ENCODE peak calls at places on chromosomes 16 and 17, in five cellular contexts. R, N, O, B and P are unnamed samples.
A peak's percentile ranks its signal among the peaks of the same experiment; 100 is the strongest.

GRCh38 chr16:12132290-12132689 is 155.8 kb downstream of the SNX29 start:
- DNase-seq in N (no peak), B (no peak), O (no peak), R (no peak), P (no peak)

GRCh38 chr16:1523581-1524245 is 9.8 kb upstream of the TMEM204 start:
- DNase-seq in N (no peak), B (no peak), O (no peak), R (no peak), P (no peak)

GRCh38 chr17:79645022-79645776 is 34.3 kb upstream of the RBFOX3 start:
- DNase-seq in N (no peak), B (no peak), O (no peak), R (no peak), P (no peak)

GRCh38 chr16:27379919-27380318 is 22.1 kb upstream of the IL21R start:
- DNase-seq in B (no peak), R (no peak), N (no peak), O (no peak), P (no peak)

GRCh38 chr17:17712268-17712924 is 31.1 kb downstream of the RAI1 start:
- DNase-seq in R (peak; percentile 68), O (no peak), N (no peak), B (no peak), P (peak; percentile 94)

GRCh38 chr16:50821586-50821985 is 79.7 kb downstream of the CYLD start:
- DNase-seq in O (peak; percentile 37), N (no peak), B (peak; percentile 18), R (no peak), P (no peak)

GRCh38 chr16:19490619-19491018 is 31.3 kb downstream of the GDE1 start:
- DNase-seq in R (no peak), N (no peak), O (no peak), B (no peak), P (no peak)

GRCh38 chr17:46962374-46962790 is 16.7 kb downstream of the RPRML start:
- DNase-seq in R (no peak), N (no peak), O (no peak), B (no peak), P (peak; percentile 52)

GRCh38 chr17:10652984-10653680 is 4.0 kb downstream of the MYH3 start:
- DNase-seq in B (no peak), O (no peak), N (no peak), R (no peak), P (no peak)

GRCh38 chr17:10653987-10654386 is 3.1 kb downstream of the MYH3 start:
- DNase-seq in R (no peak), O (no peak), B (no peak), N (no peak), P (no peak)

GRCh38 chr17:10661377-10661906 is 4.3 kb upstream of the MYH3 start:
- DNase-seq in R (no peak), O (no peak), B (no peak), N (no peak), P (no peak)

GRCh38 chr17:10657123-10657522 is at the start of gene MYH3:
- DNase-seq in N (no peak), R (no peak), O (no peak), B (no peak), P (no peak)

DNA sequence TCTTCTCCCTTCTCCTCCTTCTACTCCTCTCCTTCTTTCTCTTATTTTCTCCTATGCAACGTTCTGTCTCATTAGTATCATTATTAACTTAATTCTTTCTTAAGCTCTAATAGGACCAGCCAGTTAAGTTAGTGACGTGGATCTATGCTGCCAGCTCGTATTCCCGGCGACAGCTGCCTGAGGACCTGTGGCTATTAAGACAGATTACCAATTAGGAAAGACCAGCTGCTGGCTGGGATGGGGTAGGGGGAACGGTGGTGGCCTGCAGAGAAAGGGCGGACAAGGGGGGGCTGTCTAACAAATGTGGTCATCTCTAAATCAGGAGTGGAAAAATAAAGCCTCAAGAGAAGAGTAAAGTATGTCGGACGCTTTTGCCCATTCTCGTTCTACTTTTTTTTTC is 757 bp upstream of the MYH3 start:
- DNase-seq in B (no peak), N (no peak), O (no peak), R (no peak), P (no peak)
- TF ChIP-seq MYC in B (no peak), N (no peak), O (no peak), R (no peak), P (no peak)

DNA sequence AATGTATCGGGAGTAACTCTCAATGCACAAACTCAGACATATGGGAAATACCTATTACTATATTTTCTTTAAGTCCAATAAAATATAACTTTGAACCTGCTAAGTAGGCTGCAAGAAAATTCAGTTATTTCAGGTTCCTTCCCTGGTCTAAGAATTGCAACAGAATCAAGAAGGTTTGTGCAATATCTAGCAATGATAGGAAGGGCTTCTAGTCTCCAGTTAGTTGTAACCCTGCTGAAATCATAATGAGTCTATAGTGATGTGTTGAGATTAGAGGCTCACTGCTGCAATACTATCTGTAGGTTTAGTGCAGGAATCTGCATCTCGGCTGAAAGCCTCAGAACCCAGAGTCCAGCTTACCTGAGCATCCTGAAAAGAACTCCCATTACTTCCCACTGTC is 110.5 kb downstream of the PMP22 start:
- DNase-seq in N (no peak), B (no peak), O (no peak), R (no peak), P (no peak)
- TF ChIP-seq MYC in N (no peak), B (no peak), O (no peak), R (no peak), P (no peak)

DNA sequence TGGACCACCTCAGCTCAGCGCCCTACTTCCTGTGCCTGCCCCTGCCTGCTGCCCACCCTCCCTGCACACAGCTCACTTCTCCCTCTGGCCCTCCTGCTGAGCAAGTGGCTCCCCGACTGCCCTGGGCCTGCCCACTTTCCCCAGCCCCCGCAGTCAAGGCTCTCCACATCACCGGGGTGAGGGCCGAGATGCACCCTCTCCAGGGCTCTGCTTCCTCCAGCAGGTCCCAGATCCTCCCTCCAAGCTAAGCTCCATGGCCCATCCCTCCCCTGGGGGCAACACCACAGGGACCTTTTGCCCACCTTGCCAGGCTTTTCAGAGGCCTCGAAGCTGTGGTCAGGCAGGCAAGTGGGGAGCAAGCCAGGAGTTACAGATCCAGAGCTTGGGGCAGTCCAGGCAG is 820.2 kb downstream of the KCNJ18 start:
- DNase-seq in B (no peak), O (no peak), N (no peak), R (no peak), P (no peak)
- TF ChIP-seq MYC in B (no peak), O (no peak), N (no peak), R (no peak), P (no peak)

GRCh38 chr16:57468346-57468745 is 5.9 kb downstream of the POLR2C start:
- DNase-seq in B (no peak), R (no peak), N (no peak), O (no peak), P (no peak)

GRCh38 chr16:57469917-57470470 is 7.5 kb downstream of the POLR2C start:
- DNase-seq in O (no peak), R (no peak), N (no peak), B (no peak), P (no peak)

GRCh38 chr16:57471209-57471608 is 8.7 kb downstream of the POLR2C start:
- DNase-seq in B (no peak), N (no peak), R (no peak), O (no peak), P (no peak)

GRCh38 chr16:57470683-57471082 is 8.2 kb downstream of the POLR2C start:
- DNase-seq in O (no peak), B (no peak), N (no peak), R (no peak), P (peak; percentile 38)

GRCh38 chr16:57469046-57469445 is 6.6 kb downstream of the POLR2C start:
- DNase-seq in B (no peak), R (no peak), O (no peak), N (no peak), P (no peak)
- TF ChIP-seq MYC in B (no peak), R (no peak), O (no peak), N (no peak), P (no peak)

GRCh38 chr17:43442711-43443110 is 41.1 kb upstream of the DHX8 start:
- DNase-seq in B (no peak), O (no peak), N (no peak), R (no peak), P (no peak)
- TF ChIP-seq MYC in B (no peak), O (no peak), N (no peak), R (no peak), P (no peak)

GRCh38 chr17:80942360-80943345 is 49.0 kb upstream of the CHMP6 start:
- DNase-seq in N (no peak), B (no peak), R (no peak), O (no peak), P (no peak)
- TF ChIP-seq MYC in N (no peak), B (no peak), R (no peak), O (no peak), P (no peak)

GRCh38 chr17:4354862-4355514 is 11.5 kb downstream of the UBE2G1 start:
- DNase-seq in B (no peak), O (no peak), R (no peak), N (no peak), P (no peak)
- TF ChIP-seq MYC in B (no peak), O (no peak), R (no peak), N (no peak), P (no peak)

DNA sequence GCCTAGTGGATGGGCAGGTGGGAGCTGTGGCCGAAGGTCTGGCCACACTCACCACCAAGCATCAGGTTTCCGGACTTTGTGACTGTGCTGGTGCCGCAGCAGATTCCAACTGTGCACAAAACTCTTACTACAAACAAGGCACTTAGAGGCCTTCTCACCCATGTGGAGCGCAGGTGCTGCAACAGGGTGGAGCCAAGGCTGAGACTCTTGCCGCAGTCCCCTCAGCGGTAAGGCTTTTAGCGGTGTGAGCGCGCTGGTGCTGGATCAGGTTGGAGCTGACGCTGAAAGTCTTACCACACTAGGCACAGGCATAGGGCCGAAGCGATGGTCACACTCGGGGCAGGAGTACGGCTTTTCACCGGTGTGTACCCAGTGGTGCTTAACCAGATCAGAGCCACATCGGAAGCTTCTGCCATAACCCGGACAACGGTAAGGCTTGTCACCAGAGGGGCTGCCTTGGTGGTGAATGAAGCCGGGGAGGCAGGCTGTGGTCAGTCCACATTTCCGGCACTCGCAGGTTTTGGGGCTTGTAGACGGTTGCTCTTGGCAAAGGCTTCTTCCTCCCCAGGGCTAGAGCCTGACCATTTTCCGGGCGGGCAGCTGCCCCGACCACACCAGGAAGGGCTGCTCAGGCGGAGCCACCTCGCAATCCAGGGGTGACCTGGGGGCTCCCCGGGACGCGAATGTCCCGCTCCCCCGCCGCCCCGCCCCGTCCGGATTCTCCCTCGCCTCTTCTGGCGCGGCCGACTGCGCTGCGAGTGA is 1.0 kb upstream of the ARMC5 start:
- DNase-seq in O (peak; percentile 95), B (peak; percentile 49), N (peak; percentile 41), R (no peak), P (peak; percentile 57)
- TF ChIP-seq MYC in O (peak; percentile 92), B (no peak), N (peak; percentile 3), R (no peak), P (no peak)